ENCODE peak calls at places on chromosomes 6 and 20, in eight cellular contexts. W is suprapubic skin; N is mammary epithelial cell; Q is IMR-90; X is PC-9; H is tibial nerve; E is endodermal cell; P is CD8-positive, alpha-beta memory T cell. O is an unnamed sample. For H3K36me3, the result is how much of the 10 kb centered on the place peaks cover.

GRCh38 chr6:41449399-41450245 is 96.6 kb upstream of the FOXP4 start:
- DNase-seq in E (peak), Q (no peak), W (no peak), H (no peak), X (no peak), N (no peak), P (no peak), O (no peak)

GRCh38 chr6:74510878-74511277 is 695.0 kb downstream of the COL12A1 start:
- DNase-seq in N (peak), W (no peak), H (no peak), E (no peak), X (no peak), P (no peak), Q (peak), O (no peak)

GRCh38 chr6:116010400-116011095 is 50.1 kb downstream of the FRK start:
- DNase-seq in P (peak), H (peak), Q (peak), W (peak), N (peak), X (peak), E (peak), O (peak)

GRCh38 chr6:111972714-111973678 is 80.9 kb upstream of the CCN6 start:
- DNase-seq in N (peak), P (peak), H (peak), E (peak), X (peak), W (no peak), Q (peak), O (peak)

GRCh38 chr6:111087871-111088667 is 766 bp downstream of the SLC16A10 start:
- DNase-seq in N (peak), X (peak), W (peak), P (peak), H (no peak), E (peak), Q (no peak), O (peak)

GRCh38 chr6:108671790-108672189 is 111.1 kb downstream of the FOXO3 start:
- DNase-seq in Q (no peak), N (no peak), X (no peak), H (no peak), P (no peak), E (no peak), W (no peak), O (no peak)

GRCh38 chr6:137390264-137390787 is 103.9 kb downstream of the OLIG3 start:
- DNase-seq in W (no peak), X (no peak), E (no peak), P (no peak), H (no peak), N (no peak), Q (no peak), O (no peak)

GRCh38 chr6:85394853-85395538 is 54.9 kb upstream of the NT5E start:
- DNase-seq in W (no peak), Q (peak), E (no peak), N (no peak), X (no peak), H (no peak), P (no peak), O (peak)

GRCh38 chr20:14634666-14635065 is 297.3 kb upstream of the FLRT3 start:
- DNase-seq in E (no peak), Q (no peak), X (no peak), N (peak), H (no peak), P (no peak), W (no peak), O (no peak)

GRCh38 chr20:62122659-62123449 is 579 bp downstream of the LSM14B start:
- DNase-seq in W (peak), H (no peak), Q (no peak), X (peak), E (peak), N (peak), P (peak), O (peak)

GRCh38 chr6:149012040-149012545 is 265.3 kb downstream of the UST start:
- DNase-seq in Q (peak), W (no peak), H (no peak), N (peak), X (no peak), P (no peak), E (no peak), O (no peak)

GRCh38 chr6:107827541-107827940 is 3.4 kb upstream of the SCML4 start:
- DNase-seq in X (no peak), E (no peak), Q (no peak), H (no peak), W (no peak), P (no peak), N (no peak), O (no peak)

GRCh38 chr20:52422574-52423463 is 231.2 kb upstream of the ZFP64 start:
- DNase-seq in E (no peak), N (no peak), X (no peak), W (no peak), H (no peak), Q (no peak), P (no peak), O (no peak)

GRCh38 chr6:151493495-151494234 is at the start of gene CCDC170:
- DNase-seq in H (no peak), W (no peak), P (no peak), N (no peak), E (peak), X (peak), Q (no peak), O (peak)

GRCh38 chr6:106520711-106521367 is 108.5 kb downstream of the RTN4IP1 start:
- DNase-seq in H (no peak), N (no peak), E (no peak), X (no peak), P (peak), Q (no peak), W (no peak), O (no peak)

GRCh38 chr20:10115021-10115420 is 80.2 kb downstream of the ANKEF1 start:
- DNase-seq in X (no peak), N (peak), W (no peak), H (no peak), Q (peak), E (no peak), P (no peak), O (no peak)

GRCh38 chr6:90297124-90297865 is 652 bp upstream of the BACH2 start:
- DNase-seq in W (peak), X (no peak), P (no peak), N (no peak), H (no peak), E (no peak), Q (no peak), O (no peak)

GRCh38 chr6:79947191-79948173 is at the start of gene ELOVL4:
- DNase-seq in W (peak), N (peak), E (peak), Q (peak), X (no peak), H (peak), P (peak), O (no peak)

GRCh38 chr6:152952866-152953509 is 29.9 kb downstream of the FBXO5 start:
- DNase-seq in W (no peak), X (no peak), H (no peak), P (no peak), E (no peak), Q (peak), N (peak), O (no peak)

GRCh38 chr6:13803581-13803980 is 10.8 kb downstream of the MCUR1 start:
- DNase-seq in N (no peak), X (no peak), P (no peak), E (no peak), Q (peak), W (no peak), H (no peak), O (no peak)

GRCh38 chr6:111773501-111774345 is 99.5 kb downstream of the FYN start:
- DNase-seq in E (no peak), H (no peak), Q (no peak), W (no peak), X (no peak), N (no peak), P (no peak), O (no peak)

GRCh38 chr20:54058420-54059139 is 11.8 kb downstream of the BCAS1 start:
- DNase-seq in X (no peak), Q (no peak), E (no peak), N (no peak), W (no peak), H (no peak), P (no peak), O (no peak)

GRCh38 chr20:36384022-36384619 is 78.0 kb downstream of the DLGAP4 start:
- DNase-seq in P (no peak), N (peak), W (no peak), X (peak), Q (peak), H (no peak), E (peak), O (no peak)

GRCh38 chr20:63850689-63851547 is 10.4 kb upstream of the ABHD16B start:
- DNase-seq in E (peak), W (no peak), N (no peak), P (no peak), H (no peak), X (no peak), Q (no peak), O (no peak)

DNA sequence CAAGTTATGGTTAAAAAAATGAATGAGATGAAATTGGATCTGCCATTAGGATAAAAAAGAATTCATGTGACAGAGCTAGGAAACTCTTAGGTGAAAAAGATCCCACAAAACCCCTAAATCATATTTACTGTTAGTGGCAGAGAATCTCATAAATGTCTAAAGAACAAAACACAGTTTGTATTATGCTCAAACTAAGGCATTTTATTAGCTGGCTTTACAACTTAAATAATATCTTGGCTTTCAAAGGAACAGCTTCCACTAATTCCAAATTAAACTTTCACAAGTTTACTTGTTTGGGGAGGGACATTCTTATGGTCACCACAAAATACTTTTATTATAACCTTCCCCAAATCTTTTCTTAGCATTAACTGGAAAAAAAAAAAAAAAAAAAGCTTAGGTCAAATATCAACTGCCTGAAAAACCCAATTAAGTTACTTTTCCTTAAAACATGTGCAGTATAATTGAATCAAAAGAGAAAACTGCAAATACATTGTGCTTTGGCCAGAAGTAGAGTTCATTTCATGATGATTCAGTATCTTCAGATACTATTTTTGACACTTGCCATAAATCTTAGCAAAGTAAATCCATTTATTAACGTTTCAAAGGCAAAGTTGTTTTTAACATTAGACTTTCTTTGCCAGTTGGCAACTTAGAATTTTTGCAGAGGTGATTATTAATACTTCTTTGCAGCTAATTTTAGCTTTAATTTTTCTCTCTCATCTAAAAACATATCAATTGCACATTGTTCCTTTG is 14.7 kb upstream of the ALDH8A1 start:
- DNase-seq in N (no peak), H (no peak), E (no peak), Q (no peak), W (no peak), X (no peak), P (no peak), O (no peak)
- H3K36me3 ChIP-seq in N (under half), H (under half), E (under half), Q (under half), W (under half), X (under half), P (under half), O (under half)

GRCh38 chr20:50124496-50124895 is 11.5 kb upstream of the UBE2V1 start:
- DNase-seq in Q (no peak), W (no peak), X (no peak), P (no peak), N (no peak), H (no peak), E (no peak), O (no peak)
- H3K36me3 ChIP-seq in Q (half or more), W (half or more), X (under half), P (under half), N (under half), H (under half), E (half or more), O (under half)

GRCh38 chr20:25220021-25220730 is 24.7 kb downstream of the ENTPD6 start:
- DNase-seq in P (no peak), E (no peak), X (no peak), H (peak), N (no peak), Q (no peak), W (no peak), O (no peak)
- H3K36me3 ChIP-seq in P (under half), E (under half), X (under half), H (under half), N (under half), Q (under half), W (half or more), O (half or more)

GRCh38 chr6:159754401-159754800 is 7.4 kb upstream of the ACAT2 start:
- DNase-seq in H (no peak), X (no peak), N (no peak), W (no peak), Q (no peak), E (no peak), P (no peak), O (no peak)

GRCh38 chr6:159759645-159760044 is 2.2 kb upstream of the ACAT2 start:
- DNase-seq in H (no peak), Q (no peak), W (no peak), X (no peak), N (no peak), E (no peak), P (no peak), O (no peak)

GRCh38 chr6:159758031-159759001 is 3.5 kb upstream of the ACAT2 start:
- DNase-seq in H (no peak), E (peak), N (peak), Q (peak), X (no peak), W (no peak), P (no peak), O (no peak)

GRCh38 chr6:159754959-159755914 is 6.6 kb upstream of the ACAT2 start:
- DNase-seq in N (no peak), P (no peak), W (no peak), H (no peak), Q (no peak), E (no peak), X (no peak), O (no peak)

DNA sequence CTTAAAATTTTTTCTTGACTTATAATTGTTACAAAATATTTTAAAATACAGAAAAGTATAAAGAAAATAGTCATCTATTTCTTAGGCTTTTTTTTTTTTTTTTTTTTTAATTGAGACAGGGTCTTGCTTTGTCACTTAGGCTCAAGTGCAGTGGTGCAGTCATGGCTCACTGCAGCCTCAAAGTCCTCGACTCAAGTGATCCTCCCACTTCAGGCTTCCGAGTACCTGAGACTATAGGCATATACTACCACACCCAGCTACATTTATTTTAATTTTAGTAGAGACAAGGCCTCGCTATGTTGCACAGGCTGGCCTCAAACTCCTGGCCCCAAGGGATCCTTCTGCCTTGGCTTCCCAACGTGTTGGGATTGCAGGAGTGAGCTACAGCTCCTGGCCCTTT is 5.3 kb upstream of the ACAT2 start:
- DNase-seq in N (no peak), H (no peak), Q (no peak), X (no peak), W (no peak), P (no peak), E (no peak), O (no peak)
- H3K36me3 ChIP-seq in N (under half), H (under half), Q (under half), X (under half), W (half or more), P (under half), E (half or more), O (under half)

O was measured in lung.